ENCODE peak calls at places on chromosome 15, in four cellular contexts. J, M, A and S are unnamed samples.

GRCh38 chr15:99438691-99439523 is 126.9 kb upstream of the MEF2A start:
- DNase-seq in J (peak), A (peak), M (no peak), S (peak)

GRCh38 chr15:49313650-49314049 is 109.4 kb upstream of the FGF7 start:
- DNase-seq in M (peak), J (peak), A (no peak), S (peak)

GRCh38 chr15:41877631-41878354 is 16.1 kb downstream of the SPTBN5 start:
- DNase-seq in A (no peak), M (no peak), J (no peak), S (no peak)

GRCh38 chr15:71060983-71061382 is 54.3 kb upstream of the THSD4 start:
- DNase-seq in A (no peak), M (no peak), J (peak), S (no peak)

GRCh38 chr15:41934843-41935242 is 37.5 kb downstream of the EHD4 start:
- DNase-seq in J (no peak), M (no peak), A (no peak), S (peak)

GRCh38 chr15:52559583-52559982 is 9.2 kb downstream of the ARPP19 start:
- DNase-seq in J (peak), A (no peak), M (no peak), S (peak)

GRCh38 chr15:56760186-56760585 is 26.9 kb upstream of the ZNF280D start:
- DNase-seq in A (no peak), M (peak), J (peak), S (peak)

GRCh38 chr15:31457631-31458526 is 131.2 kb downstream of the KLF13 start:
- DNase-seq in M (no peak), A (peak), J (peak), S (peak)

GRCh38 chr15:68224546-68225250 is 4.8 kb downstream of the CLN6 start:
- DNase-seq in M (no peak), A (no peak), J (no peak), S (no peak)

GRCh38 chr15:71252036-71252898 is 137.0 kb downstream of the THSD4 start:
- DNase-seq in A (no peak), M (no peak), J (peak), S (no peak)

GRCh38 chr15:78715930-78716329 is 74.9 kb upstream of the CHRNB4 start:
- DNase-seq in J (peak), M (no peak), A (no peak), S (peak)

GRCh38 chr15:47471020-47471419 is 246.3 kb upstream of the SEMA6D start:
- DNase-seq in J (no peak), A (no peak), M (no peak), S (no peak)

GRCh38 chr15:80779658-80780415 is 667 bp downstream of the CEMIP start:
- DNase-seq in J (peak), M (no peak), A (no peak), S (peak)

GRCh38 chr15:80785811-80786354 is 6.7 kb downstream of the CEMIP start:
- DNase-seq in A (no peak), M (no peak), J (peak), S (no peak)

GRCh38 chr15:80785335-80785734 is 6.2 kb downstream of the CEMIP start:
- DNase-seq in A (no peak), J (peak), M (no peak), S (no peak)

GRCh38 chr15:80780416-80781221 is 1.4 kb downstream of the CEMIP start:
- DNase-seq in J (peak), A (no peak), M (no peak), S (peak)

GRCh38 chr15:80783275-80783674 is 4.1 kb downstream of the CEMIP start:
- DNase-seq in M (no peak), J (no peak), A (no peak), S (no peak)
- H3K4me3 ChIP-seq in M (no peak), J (peak), A (no peak), S (no peak)

GRCh38 chr15:88255496-88256171 is 905 bp downstream of the NTRK3 start:
- DNase-seq in J (peak), A (peak), M (no peak), S (peak)

GRCh38 chr15:88257311-88257901 is 867 bp upstream of the NTRK3 start:
- DNase-seq in A (no peak), J (no peak), M (no peak), S (no peak)

GRCh38 chr15:88256261-88257230 is at the start of gene NTRK3:
- DNase-seq in M (no peak), J (peak), A (no peak), S (peak)

GRCh38 chr15:88255109-88255495 is 1.4 kb downstream of the NTRK3 start:
- DNase-seq in A (no peak), M (no peak), J (no peak), S (no peak)

DNA sequence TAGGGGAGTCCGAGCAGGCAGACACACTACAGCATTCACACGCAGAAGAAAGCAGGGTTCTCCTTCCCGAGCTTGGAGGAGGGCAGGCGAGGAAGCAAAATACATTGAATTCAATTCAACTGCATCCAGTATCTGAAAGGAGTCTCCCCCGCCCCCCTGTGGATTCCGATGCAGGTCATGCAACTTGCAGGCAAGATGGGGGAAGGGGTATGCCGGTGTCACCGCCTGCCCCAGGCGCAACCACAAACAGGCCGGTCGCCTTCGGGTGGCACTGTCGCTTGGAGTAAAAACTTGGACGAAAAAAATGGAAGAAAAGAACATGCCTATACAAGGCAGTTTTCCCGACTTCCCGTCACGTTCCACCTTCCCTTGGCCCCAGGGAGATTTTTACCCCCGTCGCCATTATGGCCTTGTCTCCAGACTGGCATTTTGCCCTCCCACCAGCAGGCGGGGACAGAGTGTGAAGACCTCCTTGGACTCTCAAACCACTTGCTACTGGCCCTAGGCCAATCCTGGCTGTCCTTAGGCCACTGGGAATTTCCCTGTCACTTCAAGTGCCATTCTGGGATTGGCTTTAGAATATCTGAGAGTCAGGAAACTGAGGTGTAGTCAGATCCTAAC is 1.6 kb upstream of the NTRK3 start:
- DNase-seq in A (peak), M (no peak), J (peak), S (no peak)
- TF ChIP-seq CTCF in A (peak), M (peak), J (peak), S (peak)

GRCh38 chr15:101189341-101189679 is 62.5 kb downstream of the CHSY1 start:
- DNase-seq in M (no peak), A (no peak), J (no peak), S (no peak)
- H3K4me3 ChIP-seq in M (peak), A (peak), J (peak), S (no peak)

DNA sequence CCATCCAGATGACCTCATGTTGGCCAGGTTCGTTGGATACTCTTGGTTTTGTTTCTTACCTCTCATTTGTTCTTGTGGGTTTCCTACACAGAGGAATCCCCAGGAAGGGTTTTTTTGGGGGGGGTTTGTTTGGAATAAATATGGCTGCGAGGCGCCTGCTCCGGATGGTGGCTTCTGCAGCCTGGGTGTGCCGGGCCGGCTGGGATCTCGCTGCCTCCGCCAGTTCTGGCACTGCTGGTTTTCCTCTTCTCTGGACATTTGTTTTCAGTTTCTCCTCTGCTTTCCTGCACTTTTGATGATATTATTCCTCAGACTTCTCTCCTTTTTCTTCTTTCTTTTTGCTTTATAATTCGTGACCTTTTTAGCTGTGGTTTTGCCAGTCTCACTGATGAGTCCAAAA is 187.4 kb downstream of the OR4M2 start:
- DNase-seq in M (no peak), A (no peak), J (no peak), S (no peak)
- TF ChIP-seq CTCF in M (no peak), A (no peak), J (no peak), S (no peak)

GRCh38 chr15:100878130-100878529 is 1.5 kb upstream of the ALDH1A3 start:
- DNase-seq in A (no peak), J (no peak), M (no peak), S (no peak)
- H3K4me3 ChIP-seq in A (no peak), J (no peak), M (no peak), S (no peak)

DNA sequence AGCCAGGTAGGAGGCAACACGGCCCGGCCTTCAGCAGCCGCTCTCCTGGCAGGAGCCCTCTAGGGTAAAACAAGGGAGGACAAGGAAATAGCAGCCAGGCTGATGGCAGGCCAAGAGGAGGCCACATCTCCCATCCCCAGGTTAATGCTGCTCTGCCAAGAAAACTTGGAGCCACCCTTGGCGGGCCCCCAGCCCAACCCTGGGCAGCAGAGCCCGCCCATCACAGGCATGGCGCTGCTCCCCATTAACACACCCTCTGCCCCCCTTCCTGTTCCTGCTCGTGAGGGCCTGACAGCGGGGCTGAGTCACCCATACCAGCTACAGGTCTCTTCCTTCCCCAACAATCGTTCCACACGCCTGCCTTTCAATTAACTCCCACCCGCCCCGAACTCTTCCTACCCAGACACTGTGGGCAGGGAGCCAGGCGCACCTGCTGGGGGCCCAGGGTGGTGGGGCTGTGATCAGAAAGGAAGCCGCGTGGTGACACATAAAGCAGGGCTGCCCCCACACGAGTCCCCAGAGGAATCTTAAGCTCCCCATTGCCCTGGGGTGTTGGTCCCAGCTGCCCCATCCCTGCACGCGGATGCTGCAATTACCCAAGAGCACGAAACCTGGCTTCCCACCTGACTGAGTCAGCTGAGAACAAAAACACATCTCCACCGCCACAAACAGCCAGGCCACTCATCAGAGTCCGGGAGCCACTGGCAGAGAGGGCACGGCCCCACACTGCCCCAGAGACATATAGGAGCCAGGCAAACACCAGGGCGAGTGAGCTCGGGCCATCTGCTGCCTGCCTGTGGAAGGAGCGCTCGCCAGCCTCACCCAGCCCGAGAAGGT is at the start of gene C15orf62:
- DNase-seq in M (no peak), A (no peak), J (peak), S (peak)
- TF ChIP-seq CTCF in M (no peak), A (no peak), J (no peak), S (no peak)

DNA sequence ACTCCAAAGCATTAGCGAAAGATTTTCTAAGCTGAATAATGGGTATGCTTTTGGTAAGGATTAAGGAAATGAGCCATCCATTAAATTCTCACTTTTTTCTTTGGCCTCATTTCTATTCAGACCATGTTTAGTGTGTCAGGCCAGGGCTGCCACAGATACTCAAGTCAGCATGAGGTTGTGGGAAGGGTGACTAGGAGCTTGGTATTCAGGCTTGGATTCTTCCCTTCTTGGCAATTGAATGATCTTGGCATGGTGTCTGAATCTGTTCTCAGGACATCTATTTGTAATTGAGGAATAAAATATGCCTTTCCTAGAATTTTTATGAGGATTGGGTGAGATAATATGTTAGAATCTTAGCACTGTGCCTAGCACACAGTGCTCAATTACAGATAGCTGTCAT is 11.2 kb downstream of the CCNB2 start:
- DNase-seq in J (no peak), M (no peak), A (no peak), S (peak)
- H3K4me3 ChIP-seq in J (no peak), M (no peak), A (no peak), S (no peak)

GRCh38 chr15:80007532-80007931 is 36.5 kb upstream of the BCL2A1 start:
- DNase-seq in A (no peak), M (no peak), J (no peak), S (no peak)

GRCh38 chr15:80003934-80004472 is 33.0 kb upstream of the BCL2A1 start:
- DNase-seq in M (no peak), A (no peak), J (no peak), S (no peak)

GRCh38 chr15:80002267-80002666 is 31.3 kb upstream of the BCL2A1 start:
- DNase-seq in A (no peak), M (no peak), J (no peak), S (no peak)

DNA sequence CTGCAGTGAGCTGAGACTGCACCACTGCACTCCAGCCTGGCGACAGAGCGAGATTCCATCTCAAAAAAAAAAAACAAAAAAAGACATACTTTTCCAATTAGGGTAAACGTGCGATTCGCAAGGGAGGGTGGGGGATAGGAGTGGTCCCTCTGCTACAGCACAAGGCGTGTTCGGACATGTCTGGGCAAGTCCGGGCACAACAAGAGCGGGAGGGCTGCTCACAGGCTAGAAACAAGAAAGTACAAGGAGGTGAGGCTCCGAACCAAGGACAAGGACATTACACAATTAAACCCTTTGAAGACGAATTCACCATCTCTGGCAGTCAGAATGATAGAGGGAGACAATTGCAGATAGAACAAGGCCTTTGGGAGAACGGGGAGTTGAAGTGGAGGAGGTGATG is 32.2 kb upstream of the BCL2A1 start:
- DNase-seq in M (peak), A (no peak), J (no peak), S (no peak)
- TF ChIP-seq CTCF in M (no peak), A (no peak), J (no peak), S (no peak)